ENCODE peak calls at places on chromosomes 5 and 9, in eight cellular contexts. J is epithelial cell of proximal tubule, W is esophagus squamous epithelium, I is IMR-90, L is ovary, V is lower lobe of right lung, E is nephron progenitor cell, U is GM13976. S is an unnamed sample.

GRCh38 chr5:156295434-156295833 is 31.5 kb upstream of the SGCD start:
- DNase-seq in I (no peak), W (no peak), L (no peak), J (no peak), E (no peak), V (no peak), U (no peak), S (no peak)

GRCh38 chr5:143976055-143976454 is 164.1 kb downstream of the HMHB1 start:
- DNase-seq in V (no peak), I (peak; percentile 30), J (no peak), E (no peak), L (no peak), W (no peak), U (no peak), S (no peak)

GRCh38 chr5:144583493-144584154 is 413.0 kb downstream of the KCTD16 start:
- DNase-seq in I (no peak), E (no peak), L (no peak), U (no peak), V (no peak), W (no peak), J (no peak), S (no peak)

GRCh38 chr9:21933865-21934264 is 60.3 kb downstream of the CDKN2A start:
- DNase-seq in E (no peak), V (no peak), W (no peak), L (no peak), I (peak; percentile 57), J (no peak), U (no peak), S (no peak)

GRCh38 chr5:72836810-72837209 is 20.3 kb downstream of the TNPO1 start:
- DNase-seq in J (no peak), U (no peak), E (no peak), L (no peak), V (no peak), W (no peak), I (no peak), S (no peak)

GRCh38 chr5:142981886-142982820 is 212.0 kb downstream of the ARHGAP26 start:
- DNase-seq in L (peak; percentile 68), J (peak; percentile 73), I (peak; percentile 92), U (no peak), W (no peak), E (no peak), V (peak; percentile 84), S (no peak)

GRCh38 chr5:73783823-73784222 is 157.8 kb downstream of the ARHGEF28 start:
- DNase-seq in E (no peak), L (no peak), W (no peak), I (peak; percentile 53), V (no peak), J (no peak), U (no peak), S (no peak)

GRCh38 chr9:87442451-87442850 is 55.2 kb upstream of the DAPK1 start:
- DNase-seq in V (no peak), W (no peak), J (no peak), U (no peak), L (no peak), E (no peak), I (no peak), S (no peak)

GRCh38 chr5:158489207-158489532 is 610.5 kb downstream of the EBF1 start:
- DNase-seq in E (no peak), I (no peak), L (no peak), V (no peak), J (no peak), U (no peak), W (no peak), S (no peak)

GRCh38 chr5:164346785-164347630 is 841.6 kb downstream of the MAT2B start:
- DNase-seq in L (no peak), U (no peak), V (no peak), E (no peak), J (no peak), W (no peak), I (peak; percentile 5), S (no peak)

GRCh38 chr5:107671742-107672211 is 1.0 kb upstream of the EFNA5 start:
- DNase-seq in L (no peak), E (no peak), I (peak; percentile 52), V (no peak), U (no peak), W (no peak), J (peak; percentile 53), S (no peak)

GRCh38 chr5:133953568-133954145 is 14.8 kb downstream of the C5orf15 start:
- DNase-seq in J (no peak), U (no peak), I (no peak), V (no peak), E (no peak), W (no peak), L (no peak), S (no peak)

GRCh38 chr9:96327694-96328352 is 25.8 kb upstream of the HSD17B3 start:
- DNase-seq in W (no peak), J (no peak), V (no peak), L (peak; percentile 53), I (peak; percentile 59), U (peak; percentile 66), E (peak; percentile 40), S (no peak)

GRCh38 chr5:72353046-72353445 is 32.9 kb downstream of the PTCD2 start:
- DNase-seq in W (no peak), U (no peak), I (peak; percentile 95), E (no peak), L (no peak), V (no peak), J (no peak), S (no peak)

GRCh38 chr9:124398191-124398590 is 17.1 kb downstream of the PSMB7 start:
- DNase-seq in J (no peak), V (no peak), L (no peak), W (no peak), I (no peak), U (no peak), E (no peak), S (no peak)

GRCh38 chr9:79574716-79575242 is 3.0 kb downstream of the TLE4 start:
- DNase-seq in J (no peak), E (no peak), I (peak; percentile 33), W (no peak), V (no peak), U (no peak), L (no peak), S (no peak)

GRCh38 chr9:127682351-127683136 is 24.2 kb upstream of the CFAP157 start:
- DNase-seq in J (no peak), W (no peak), V (no peak), U (no peak), E (no peak), L (no peak), I (no peak), S (no peak)

GRCh38 chr5:80141147-80141671 is 106.1 kb downstream of the THBS4 start:
- DNase-seq in I (peak; percentile 15), V (peak; percentile 78), W (peak; percentile 5), E (peak; percentile 46), U (no peak), L (peak; percentile 87), J (no peak), S (no peak)

GRCh38 chr5:72018158-72018803 is 89.0 kb upstream of the MAP1B start:
- DNase-seq in E (peak; percentile 66), I (peak; percentile 58), L (peak; percentile 18), J (no peak), W (no peak), U (peak; percentile 64), V (peak; percentile 47), S (no peak)

GRCh38 chr5:39755986-39756385 is 331.2 kb upstream of the DAB2 start:
- DNase-seq in J (peak; percentile 71), U (no peak), E (no peak), I (peak; percentile 96), L (no peak), W (no peak), V (no peak), S (no peak)

GRCh38 chr9:5783982-5784381 is 48.9 kb downstream of the ERMP1 start:
- DNase-seq in V (no peak), L (no peak), U (no peak), W (no peak), I (peak; percentile 31), J (no peak), E (no peak), S (no peak)

GRCh38 chr9:70113403-70114022 is 69.9 kb downstream of the MAMDC2 start:
- DNase-seq in W (no peak), J (no peak), U (peak; percentile 34), L (peak; percentile 71), V (peak; percentile 56), I (peak; percentile 72), E (peak; percentile 40), S (no peak)
- TF ChIP-seq CTCF in W (peak; percentile 76), J (peak; percentile 96), U (peak; percentile 70), L (no peak), V (peak; percentile 76), I (peak; percentile 77), E (peak; percentile 62), S (peak; percentile 88)

DNA sequence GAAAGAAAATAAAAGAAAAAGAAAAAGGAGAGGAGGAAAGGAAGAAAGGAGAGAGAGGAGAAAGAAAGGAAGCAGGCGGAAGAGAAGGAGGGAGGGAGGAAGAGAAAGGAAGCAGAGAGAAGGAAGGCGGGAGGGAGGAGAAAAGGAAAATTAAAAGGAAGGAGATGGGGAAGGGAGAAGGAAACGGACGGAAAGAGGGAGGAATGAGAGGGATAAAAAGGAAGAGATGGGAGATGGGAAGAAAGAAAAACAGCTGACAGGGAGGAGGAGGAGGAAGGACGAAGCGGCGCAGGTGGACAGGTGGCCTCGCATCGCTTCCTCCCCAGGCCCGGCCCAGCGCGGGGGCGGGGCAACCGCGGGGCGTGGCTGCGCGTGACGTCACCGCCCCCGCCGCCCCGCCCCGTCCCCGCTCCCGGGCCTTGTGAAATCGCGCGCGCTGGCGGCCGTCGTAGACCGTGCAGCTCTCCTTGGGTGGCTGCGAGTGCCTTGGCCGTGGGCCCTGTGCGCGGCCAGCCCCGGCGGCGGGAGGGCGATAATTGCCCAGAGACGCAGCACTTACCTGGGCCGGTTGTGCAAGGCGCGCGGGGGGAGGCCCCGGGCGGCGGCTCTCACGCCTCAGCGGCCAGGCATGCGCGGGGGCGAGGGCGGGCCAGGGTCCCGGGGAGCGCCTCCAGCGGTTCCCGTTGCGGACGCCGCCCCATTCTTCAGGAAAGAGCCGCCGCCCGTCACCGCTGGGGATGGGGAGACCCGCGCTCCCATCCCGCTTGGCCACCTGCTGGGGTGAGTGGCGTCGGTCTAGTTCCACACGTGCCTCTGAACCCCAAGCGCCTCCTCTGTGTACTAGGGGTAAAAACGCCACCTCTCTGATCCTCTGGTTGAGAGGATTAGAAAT is 49.6 kb upstream of the FOXE1 start:
- DNase-seq in W (peak; percentile 12), I (peak; percentile 25), U (peak; percentile 94), J (no peak), E (peak; percentile 79), V (peak; percentile 94), L (peak; percentile 22), S (no peak)
- TF ChIP-seq CTCF in W (no peak), I (no peak), U (peak; percentile 9), J (peak; percentile 16), E (no peak), V (no peak), L (no peak), S (peak; percentile 20)

DNA sequence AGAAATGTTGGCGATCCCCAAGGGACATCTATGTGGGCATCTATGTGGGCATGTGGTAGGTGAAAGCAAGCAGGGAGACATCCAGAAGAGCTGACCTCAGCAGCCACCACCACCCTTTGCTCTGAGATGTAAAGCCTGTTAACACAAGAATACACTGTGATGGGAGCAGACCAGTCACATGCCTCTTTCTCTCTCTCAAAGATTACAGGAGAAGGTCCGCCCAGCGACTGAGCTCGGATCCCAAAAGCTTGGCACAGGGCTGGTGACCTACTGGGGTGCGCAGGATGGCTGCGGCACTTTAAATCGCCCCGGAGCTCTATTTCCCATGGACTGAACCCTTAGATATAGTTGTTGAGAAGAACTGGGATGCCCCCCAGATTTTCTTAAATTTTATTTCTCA is 37.8 kb upstream of the ICE1 start:
- DNase-seq in U (no peak), L (no peak), J (no peak), V (no peak), W (no peak), I (no peak), E (no peak), S (no peak)
- TF ChIP-seq CTCF in U (no peak), L (no peak), J (no peak), V (no peak), W (no peak), I (no peak), E (no peak), S (no peak)

GRCh38 chr5:141875795-141876627 is 2.2 kb downstream of the PCDH1 start:
- DNase-seq in L (no peak), V (peak; percentile 77), I (no peak), U (no peak), J (no peak), E (peak; percentile 54), W (no peak), S (peak; percentile 55)
- TF ChIP-seq CTCF in L (no peak), V (no peak), I (no peak), U (no peak), J (no peak), E (no peak), W (no peak), S (peak; percentile 35)